ENCODE peak calls at places on chromosomes 3 and 15, in seven cellular contexts. One of them, this sample, is unnamed.

GRCh38 chr3:12687948-12688347 is 24.0 kb upstream of the RAF1 start:
- DNase-seq in upper lobe of left lung: no peak
- DNase-seq in transverse colon: no peak
- DNase-seq in GM12878: no peak
- DNase-seq in ovary: no peak
- DNase-seq in HepG2: no peak
- DNase-seq in A549: no peak
- DNase-seq in this sample: no peak

GRCh38 chr15:66228807-66229557 is 24.6 kb downstream of the MEGF11 start:
- DNase-seq in GM12878: no peak
- DNase-seq in HepG2: no peak
- DNase-seq in transverse colon: no peak
- DNase-seq in A549: no peak
- DNase-seq in ovary: no peak
- DNase-seq in upper lobe of left lung: no peak
- DNase-seq in this sample: no peak

GRCh38 chr3:172448661-172449467 is 608 bp upstream of the GHSR start:
- DNase-seq in GM12878: no peak
- DNase-seq in transverse colon: no peak
- DNase-seq in A549: no peak
- DNase-seq in ovary: no peak
- DNase-seq in upper lobe of left lung: no peak
- DNase-seq in HepG2: no peak
- DNase-seq in this sample: no peak

GRCh38 chr3:58584690-58585004 is 7.5 kb upstream of the FAM107A start:
- DNase-seq in A549: no peak
- DNase-seq in ovary: no peak
- DNase-seq in upper lobe of left lung: no peak
- DNase-seq in transverse colon: no peak
- DNase-seq in HepG2: no peak
- DNase-seq in GM12878: no peak
- DNase-seq in this sample: no peak

GRCh38 chr3:41431386-41431785 is 232.1 kb downstream of the CTNNB1 start:
- DNase-seq in upper lobe of left lung: no peak
- DNase-seq in transverse colon: no peak
- DNase-seq in ovary: no peak
- DNase-seq in GM12878: no peak
- DNase-seq in A549: no peak
- DNase-seq in HepG2: no peak
- DNase-seq in this sample: no peak

GRCh38 chr3:179871782-179872181 is 165.0 kb downstream of the PEX5L start:
- DNase-seq in A549: no peak
- DNase-seq in GM12878: no peak
- DNase-seq in upper lobe of left lung: no peak
- DNase-seq in ovary: no peak
- DNase-seq in HepG2: no peak
- DNase-seq in transverse colon: no peak
- DNase-seq in this sample: no peak

GRCh38 chr3:85172001-85172400 is 213.2 kb downstream of the CADM2 start:
- DNase-seq in ovary: no peak
- DNase-seq in GM12878: no peak
- DNase-seq in A549: no peak
- DNase-seq in upper lobe of left lung: no peak
- DNase-seq in HepG2: no peak
- DNase-seq in transverse colon: no peak
- DNase-seq in this sample: no peak

GRCh38 chr3:188192034-188192433 is 38.1 kb downstream of the LPP start:
- DNase-seq in upper lobe of left lung: no peak
- DNase-seq in GM12878: no peak
- DNase-seq in ovary: no peak
- DNase-seq in transverse colon: no peak
- DNase-seq in HepG2: no peak
- DNase-seq in A549: no peak
- DNase-seq in this sample: no peak

GRCh38 chr3:197337656-197338055 is 39.2 kb upstream of the DLG1 start:
- DNase-seq in ovary: no peak
- DNase-seq in HepG2: no peak
- DNase-seq in GM12878: no peak
- DNase-seq in transverse colon: no peak
- DNase-seq in A549: no peak
- DNase-seq in upper lobe of left lung: no peak
- DNase-seq in this sample: no peak

GRCh38 chr3:65619391-65620298 is 419.1 kb downstream of the MAGI1 start:
- DNase-seq in upper lobe of left lung: no peak
- DNase-seq in HepG2: no peak
- DNase-seq in A549: no peak
- DNase-seq in transverse colon: no peak
- DNase-seq in ovary: no peak
- DNase-seq in GM12878: no peak
- DNase-seq in this sample: no peak

GRCh38 chr3:186506846-186507245 is 37.3 kb downstream of the CRYGS start:
- DNase-seq in HepG2: no peak
- DNase-seq in transverse colon: no peak
- DNase-seq in upper lobe of left lung: no peak
- DNase-seq in A549: no peak
- DNase-seq in ovary: no peak
- DNase-seq in GM12878: no peak
- DNase-seq in this sample: no peak

GRCh38 chr15:68447209-68447608 is 15.2 kb upstream of the ITGA11 start:
- DNase-seq in ovary: no peak
- DNase-seq in HepG2: no peak
- DNase-seq in GM12878: no peak
- DNase-seq in upper lobe of left lung: no peak
- DNase-seq in A549: no peak
- DNase-seq in transverse colon: no peak
- DNase-seq in this sample: no peak

DNA sequence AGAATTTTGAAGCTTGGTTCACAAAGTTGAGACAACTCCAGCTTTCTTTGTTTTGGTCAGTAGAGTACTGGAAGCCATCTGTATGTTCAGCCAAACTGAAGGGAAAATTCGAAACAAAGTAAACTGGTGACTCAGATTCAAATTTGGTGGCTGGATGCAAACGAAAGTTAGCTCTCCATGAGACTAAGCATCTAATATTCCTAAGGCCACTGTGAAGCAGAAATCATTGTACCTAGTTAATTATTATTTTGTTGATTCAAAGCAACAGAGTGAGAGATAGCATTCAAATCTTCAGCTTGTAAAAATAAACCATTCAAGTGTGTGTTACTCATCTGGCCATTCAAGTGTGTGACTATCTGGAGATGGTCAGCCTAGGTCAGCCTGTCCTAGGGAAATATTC is 42.1 kb downstream of the NR2F2 start:
- DNase-seq in HepG2: no peak
- DNase-seq in ovary: no peak
- DNase-seq in GM12878: no peak
- DNase-seq in transverse colon: no peak
- DNase-seq in A549: no peak
- DNase-seq in upper lobe of left lung: no peak
- DNase-seq in this sample: no peak
- H3K4me3 ChIP-seq in HepG2: no peak
- H3K4me3 ChIP-seq in ovary: no peak
- H3K4me3 ChIP-seq in GM12878: no peak
- H3K4me3 ChIP-seq in transverse colon: no peak
- H3K4me3 ChIP-seq in A549: no peak
- H3K4me3 ChIP-seq in upper lobe of left lung: no peak
- H3K4me3 ChIP-seq in this sample: no peak

GRCh38 chr3:71428841-71429609 is 154.5 kb downstream of the FOXP1 start:
- DNase-seq in HepG2: no peak
- DNase-seq in ovary: no peak
- DNase-seq in GM12878: no peak
- DNase-seq in transverse colon: peak
- DNase-seq in A549: no peak
- DNase-seq in upper lobe of left lung: peak
- DNase-seq in this sample: peak
- TF ChIP-seq EP300 in HepG2: no peak
- TF ChIP-seq EP300 in ovary: no peak
- TF ChIP-seq EP300 in GM12878: no peak
- TF ChIP-seq EP300 in transverse colon: no peak
- TF ChIP-seq EP300 in A549: no peak
- TF ChIP-seq EP300 in upper lobe of left lung: no peak
- TF ChIP-seq EP300 in this sample: no peak

GRCh38 chr3:132416807-132417694 is at the start of gene DNAJC13:
- DNase-seq in upper lobe of left lung: peak
- DNase-seq in HepG2: peak
- DNase-seq in GM12878: peak
- DNase-seq in A549: peak
- DNase-seq in ovary: peak
- DNase-seq in transverse colon: peak
- DNase-seq in this sample: peak
- TF ChIP-seq POLR2A in upper lobe of left lung: no peak
- TF ChIP-seq POLR2A in HepG2: no peak
- TF ChIP-seq POLR2A in GM12878: peak
- TF ChIP-seq POLR2A in A549: peak
- TF ChIP-seq POLR2A in ovary: peak
- TF ChIP-seq POLR2A in transverse colon: peak
- TF ChIP-seq POLR2A in this sample: peak

DNA sequence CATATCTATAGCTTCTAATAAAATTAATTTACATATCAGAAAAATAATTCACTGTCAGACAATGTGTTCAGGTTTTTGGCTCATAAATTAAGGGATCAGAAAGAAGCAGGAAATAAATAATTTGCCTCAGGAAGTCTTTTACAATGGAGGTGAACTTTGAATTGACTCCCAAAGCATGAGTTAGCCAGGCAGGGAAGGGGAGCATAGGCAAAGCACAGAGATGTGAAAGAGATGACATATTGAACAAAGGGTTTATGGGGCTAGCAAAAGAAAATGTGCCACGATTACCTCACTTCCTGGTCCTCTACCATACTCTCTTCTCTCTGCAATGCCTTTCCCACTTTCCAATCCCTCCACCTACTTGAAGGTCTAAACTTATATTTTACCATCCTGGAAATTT is 4.0 kb upstream of the HEXA start:
- DNase-seq in transverse colon: no peak
- DNase-seq in ovary: no peak
- DNase-seq in upper lobe of left lung: no peak
- DNase-seq in GM12878: no peak
- DNase-seq in HepG2: no peak
- DNase-seq in A549: no peak
- DNase-seq in this sample: no peak
- H3K4me3 ChIP-seq in transverse colon: no peak
- H3K4me3 ChIP-seq in ovary: no peak
- H3K4me3 ChIP-seq in upper lobe of left lung: no peak
- H3K4me3 ChIP-seq in GM12878: no peak
- H3K4me3 ChIP-seq in HepG2: no peak
- H3K4me3 ChIP-seq in A549: no peak
- H3K4me3 ChIP-seq in this sample: no peak

GRCh38 chr3:18049101-18049500 is 306.7 kb upstream of the TBC1D5 start:
- DNase-seq in ovary: no peak
- DNase-seq in transverse colon: no peak
- DNase-seq in GM12878: no peak
- DNase-seq in HepG2: no peak
- DNase-seq in upper lobe of left lung: no peak
- DNase-seq in A549: no peak
- DNase-seq in this sample: no peak
- TF ChIP-seq EP300 in ovary: no peak
- TF ChIP-seq EP300 in transverse colon: no peak
- TF ChIP-seq EP300 in GM12878: no peak
- TF ChIP-seq EP300 in HepG2: no peak
- TF ChIP-seq EP300 in upper lobe of left lung: no peak
- TF ChIP-seq EP300 in A549: no peak
- TF ChIP-seq EP300 in this sample: no peak

DNA sequence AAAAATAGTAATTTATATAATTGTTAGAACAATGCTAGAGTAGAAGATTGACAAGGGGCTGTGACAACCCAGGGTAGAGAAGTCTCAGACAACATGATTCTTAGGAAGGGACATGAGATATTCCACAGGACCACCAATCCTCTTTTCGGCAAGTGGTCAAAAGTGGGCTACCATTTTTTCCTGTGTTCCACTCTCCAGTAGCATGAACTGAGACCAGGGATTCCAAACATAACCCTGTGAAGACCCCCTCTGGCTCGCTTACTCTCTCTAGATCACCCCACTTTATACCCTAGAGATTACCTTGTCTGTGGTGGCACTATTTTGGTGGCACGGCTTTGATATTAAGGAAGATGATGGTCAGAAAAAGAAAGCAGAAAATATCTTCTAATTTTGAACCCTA is 960 bp downstream of the GCSAM start:
- DNase-seq in transverse colon: no peak
- DNase-seq in HepG2: no peak
- DNase-seq in ovary: no peak
- DNase-seq in upper lobe of left lung: no peak
- DNase-seq in GM12878: no peak
- DNase-seq in A549: no peak
- DNase-seq in this sample: no peak
- TF ChIP-seq POLR2A in transverse colon: no peak
- TF ChIP-seq POLR2A in HepG2: no peak
- TF ChIP-seq POLR2A in ovary: no peak
- TF ChIP-seq POLR2A in upper lobe of left lung: no peak
- TF ChIP-seq POLR2A in GM12878: peak
- TF ChIP-seq POLR2A in A549: no peak
- TF ChIP-seq POLR2A in this sample: no peak

This sample was measured in tibial nerve.